ENCODE peak calls at places on chromosome 2, in ten cellular contexts. W is AML-193; O is aorta; N is CD8-positive, alpha-beta memory T cell; X is adipocyte; U is AG04450; C is astrocyte of the spinal cord; F is stimulated activated naive CD8-positive, alpha-beta T cell treated with anti-CD3 and anti-CD28 coated beads, Interleukin-15, Interleukin-2, amounts not matched to agents 100 U/mL and 50 U/mL, for 24 hours; Z is trophoblast cell; Q is lower leg skin. P is an unnamed sample.

GRCh38 chr2:74619651-74620297 is 28.4 kb downstream of the M1AP start:
- DNase-seq in U (no peak), W (no peak), O (no peak), X (no peak), C (no peak), N (no peak), Z (no peak), F (no peak), Q (no peak), P (no peak)

GRCh38 chr2:177708106-177708505 is 315.5 kb downstream of the AGPS start:
- DNase-seq in Q (no peak), O (no peak), C (no peak), N (no peak), U (no peak), X (no peak), F (no peak), Z (no peak), W (no peak), P (no peak)

GRCh38 chr2:112887904-112888303 is 23.1 kb upstream of the IL37 start:
- DNase-seq in Q (no peak), U (no peak), W (peak; percentile 47), Z (peak; percentile 18), X (no peak), F (no peak), C (no peak), O (no peak), N (no peak), P (no peak)

GRCh38 chr2:96082211-96083063 is 33.9 kb downstream of the ADRA2B start:
- DNase-seq in F (no peak), W (no peak), Q (no peak), Z (no peak), C (no peak), N (no peak), X (no peak), U (no peak), O (peak; percentile 44), P (no peak)

GRCh38 chr2:237680702-237681478 is 53.5 kb downstream of the LRRFIP1 start:
- DNase-seq in Q (no peak), Z (no peak), O (no peak), U (no peak), N (no peak), W (no peak), X (no peak), C (no peak), F (no peak), P (no peak)

GRCh38 chr2:197445746-197446145 is 7.6 kb upstream of the COQ10B start:
- DNase-seq in O (no peak), W (no peak), N (no peak), Q (no peak), Z (no peak), F (no peak), C (no peak), U (no peak), X (no peak), P (no peak)

GRCh38 chr2:55810621-55811020 is 113.0 kb downstream of the EFEMP1 start:
- DNase-seq in O (no peak), W (no peak), X (no peak), N (no peak), C (peak; percentile 11), Z (no peak), F (no peak), U (no peak), Q (no peak), P (no peak)

GRCh38 chr2:1947316-1947715 is 203.0 kb upstream of the PXDN start:
- DNase-seq in N (no peak), U (no peak), O (no peak), F (no peak), Q (no peak), Z (no peak), W (no peak), X (no peak), C (no peak), P (no peak)

GRCh38 chr2:72263781-72264060 is 116.1 kb upstream of the CYP26B1 start:
- DNase-seq in W (no peak), N (no peak), Z (no peak), O (no peak), Q (no peak), F (no peak), X (peak; percentile 54), U (no peak), C (peak; percentile 15), P (no peak)

GRCh38 chr2:95392730-95393455 is 9.6 kb upstream of the FAHD2A start:
- DNase-seq in X (no peak), Z (no peak), O (no peak), Q (no peak), W (no peak), C (no peak), N (no peak), F (no peak), U (no peak), P (no peak)